ENCODE peak calls at places on chromosomes 1 and 21, in seven cellular contexts. K, M, G, D, I, E and Q are unnamed samples.

GRCh38 chr1:15681346-15682290 is 2.5 kb upstream of the PLEKHM2 start:
- DNase-seq in K (no peak), M (no peak), G (no peak), D (no peak), I (peak), E (no peak), Q (no peak)

GRCh38 chr21:27035791-27036190 is 68.9 kb upstream of the ADAMTS5 start:
- DNase-seq in K (no peak), M (no peak), G (no peak), D (no peak), I (no peak), E (no peak), Q (no peak)

GRCh38 chr1:12472798-12473551 is 145.0 kb downstream of the DHRS3 start:
- DNase-seq in K (no peak), M (peak), G (no peak), D (no peak), I (no peak), E (no peak), Q (no peak)

GRCh38 chr1:182279302-182279701 is 112.3 kb downstream of the GLUL start:
- DNase-seq in K (no peak), M (no peak), G (no peak), D (no peak), I (no peak), E (no peak), Q (no peak)

GRCh38 chr1:86489242-86489878 is 20.6 kb downstream of the CLCA1 start:
- DNase-seq in K (no peak), M (no peak), G (no peak), D (no peak), I (no peak), E (no peak), Q (no peak)

GRCh38 chr21:39316729-39317128 is 3.3 kb upstream of the BRWD1 start:
- DNase-seq in K (no peak), M (no peak), G (no peak), D (no peak), I (no peak), E (no peak), Q (no peak)

GRCh38 chr1:4212796-4213195 is 312.7 kb upstream of the C1orf174 start:
- DNase-seq in K (no peak), M (no peak), G (no peak), D (no peak), I (no peak), E (no peak), Q (no peak)

GRCh38 chr1:185789846-185790735 is 55.9 kb downstream of the HMCN1 start:
- DNase-seq in K (peak), M (no peak), G (peak), D (peak), I (no peak), E (no peak), Q (no peak)

GRCh38 chr21:41283211-41283818 is 33.3 kb upstream of the FAM3B start:
- DNase-seq in K (peak), M (peak), G (peak), D (peak), I (peak), E (peak), Q (peak)

GRCh38 chr1:159817276-159818041 is 9.2 kb upstream of the SLAMF8 start:
- DNase-seq in K (no peak), M (no peak), G (peak), D (no peak), I (no peak), E (peak), Q (no peak)

GRCh38 chr21:31261759-31262158 is 82.3 kb downstream of the TIAM1 start:
- DNase-seq in K (no peak), M (no peak), G (no peak), D (no peak), I (no peak), E (no peak), Q (no peak)

GRCh38 chr1:179251675-179252074 is 22.2 kb upstream of the ABL2 start:
- DNase-seq in K (peak), M (no peak), G (peak), D (peak), I (no peak), E (peak), Q (no peak)

GRCh38 chr1:23403355-23403734 is 21.2 kb downstream of the TCEA3 start:
- DNase-seq in K (no peak), M (no peak), G (no peak), D (no peak), I (no peak), E (no peak), Q (no peak)

GRCh38 chr1:6569033-6569432 is 10.8 kb upstream of the ZBTB48 start:
- DNase-seq in K (no peak), M (no peak), G (no peak), D (no peak), I (no peak), E (no peak), Q (no peak)

GRCh38 chr1:172390620-172391491 is 29.6 kb upstream of the C1orf105 start:
- DNase-seq in K (no peak), M (no peak), G (no peak), D (no peak), I (no peak), E (no peak), Q (peak)
- H3K4me3 ChIP-seq in K (no peak), M (no peak), G (no peak), D (no peak), I (no peak), E (no peak), Q (peak)

DNA sequence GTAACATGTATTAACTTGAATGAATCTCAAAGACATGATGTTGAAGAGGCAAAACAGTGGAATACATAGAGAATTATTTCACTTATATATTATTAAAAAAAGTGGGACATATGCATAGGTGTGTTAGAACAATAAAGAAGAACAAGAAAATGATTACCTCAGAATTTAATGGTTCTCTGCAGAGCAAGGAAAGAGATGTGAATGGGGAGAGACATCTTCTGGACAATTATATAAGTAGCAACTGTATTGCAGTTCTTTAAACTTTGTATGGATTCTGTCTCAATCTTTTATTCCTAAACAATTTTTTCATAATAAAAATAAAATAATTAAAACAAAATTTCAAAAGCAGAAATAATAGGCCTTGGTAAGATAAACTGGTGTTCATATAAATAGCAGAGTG is 674.9 kb upstream of the ADGRL4 start:
- DNase-seq in K (no peak), M (no peak), G (no peak), D (no peak), I (no peak), E (no peak), Q (no peak)
- TF ChIP-seq CTCF in K (no peak), M (no peak), G (no peak), D (no peak), I (no peak), E (no peak), Q (no peak)

GRCh38 chr21:29938968-29939858 is 583 bp downstream of the GRIK1 start:
- DNase-seq in K (no peak), M (no peak), G (peak), D (no peak), I (no peak), E (no peak), Q (no peak)
- H3K4me3 ChIP-seq in K (peak), M (peak), G (peak), D (no peak), I (peak), E (no peak), Q (no peak)

GRCh38 chr21:19507682-19508260 is 1104.2 kb upstream of the TMPRSS15 start:
- DNase-seq in K (no peak), M (no peak), G (no peak), D (no peak), I (no peak), E (peak), Q (no peak)
- TF ChIP-seq CTCF in K (no peak), M (no peak), G (peak), D (no peak), I (no peak), E (no peak), Q (no peak)

DNA sequence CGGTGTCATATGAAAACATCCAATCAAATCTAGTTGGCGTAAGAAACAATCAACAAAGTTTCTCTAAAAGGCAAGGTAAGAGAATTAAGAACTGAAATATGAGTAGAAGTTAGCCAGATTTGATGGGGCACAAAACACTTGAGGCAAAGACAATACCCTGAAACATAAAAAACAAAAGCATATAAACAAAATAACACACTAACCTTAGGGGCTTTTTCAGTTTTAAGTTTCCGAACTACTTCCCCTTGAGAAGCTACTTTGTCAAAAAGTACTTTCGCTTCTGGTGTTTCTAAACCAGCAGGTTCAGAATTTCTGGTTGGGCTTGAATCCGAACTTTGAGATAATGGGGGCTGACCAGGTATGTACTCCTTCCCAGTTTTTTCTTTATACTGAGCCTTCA is 57.9 kb downstream of the EPRS1 start:
- DNase-seq in K (no peak), M (no peak), G (no peak), D (no peak), I (no peak), E (no peak), Q (peak)
- H3K4me3 ChIP-seq in K (no peak), M (no peak), G (no peak), D (no peak), I (no peak), E (no peak), Q (no peak)

GRCh38 chr1:55870076-55870475 is 654.9 kb upstream of the USP24 start:
- DNase-seq in K (no peak), M (no peak), G (peak), D (no peak), I (no peak), E (no peak), Q (no peak)
- TF ChIP-seq CTCF in K (no peak), M (no peak), G (no peak), D (no peak), I (no peak), E (no peak), Q (no peak)

GRCh38 chr1:53014791-53015507 is 47.1 kb upstream of the PODN start:
- DNase-seq in K (peak), M (peak), G (peak), D (peak), I (peak), E (peak), Q (peak)
- H3K4me3 ChIP-seq in K (peak), M (peak), G (peak), D (peak), I (peak), E (peak), Q (peak)

DNA sequence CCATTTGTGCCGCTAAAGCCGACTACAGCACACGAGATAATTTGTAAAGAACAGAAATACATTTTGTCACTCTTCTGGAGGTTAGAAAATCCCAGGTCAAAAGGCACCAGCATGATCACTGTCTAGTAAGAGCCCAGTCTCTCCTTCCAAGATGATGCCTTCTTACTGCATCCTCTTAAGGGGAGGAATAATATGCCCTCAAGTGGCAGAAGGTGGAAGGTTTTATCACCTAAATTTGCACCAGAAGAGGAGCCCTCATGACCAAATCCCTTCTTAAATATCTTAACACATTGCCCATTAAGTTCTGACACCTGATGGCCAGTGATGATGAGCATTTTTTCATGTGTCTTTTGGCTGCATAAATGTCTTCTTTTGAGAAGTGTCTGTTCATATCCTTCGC is 326.7 kb upstream of the RGS18 start:
- DNase-seq in K (no peak), M (no peak), G (peak), D (no peak), I (no peak), E (peak), Q (no peak)
- TF ChIP-seq CTCF in K (no peak), M (no peak), G (no peak), D (no peak), I (no peak), E (no peak), Q (peak)